ENCODE peak calls at places on chromosomes 4 and X, in seven cellular contexts. C, Q, D, S, T, H and K are unnamed samples.

GRCh38 chrX:151396042-151396826 is 772 bp upstream of the VMA21 start:
- DNase-seq in H (peak; percentile 29), Q (no peak), T (peak; percentile 16), C (peak; percentile 7), S (no peak), D (no peak), K (peak; percentile 12)

GRCh38 chr4:2125023-2125422 is 65.9 kb downstream of the NAT8L start:
- DNase-seq in D (no peak), H (no peak), T (no peak), Q (no peak), C (no peak), S (no peak), K (no peak)

GRCh38 chrX:13646154-13646549 is 6.8 kb upstream of the TCEANC start:
- DNase-seq in T (peak; percentile 39), H (peak; percentile 19), D (no peak), Q (peak; percentile 75), S (no peak), C (peak; percentile 55), K (peak; percentile 50)

GRCh38 chr4:112245383-112245782 is 13.8 kb downstream of the AP1AR start:
- DNase-seq in H (no peak), T (no peak), C (no peak), Q (peak; percentile 35), S (no peak), D (no peak), K (no peak)

GRCh38 chr4:133921280-133922195 is 280.1 kb downstream of the PABPC4L start:
- DNase-seq in Q (peak; percentile 57), D (no peak), C (no peak), H (no peak), S (no peak), T (no peak), K (no peak)

GRCh38 chr4:15400276-15400675 is 27.6 kb upstream of the C1QTNF7 start:
- DNase-seq in Q (no peak), T (no peak), S (no peak), C (no peak), H (no peak), D (no peak), K (no peak)

GRCh38 chr4:165872443-165873297 is at the start of gene TLL1:
- DNase-seq in C (peak; percentile 29), Q (peak; percentile 55), D (no peak), H (no peak), S (no peak), T (no peak), K (peak; percentile 14)

GRCh38 chr4:112951362-112951962 is 98.0 kb upstream of the ANK2 start:
- DNase-seq in T (no peak), S (no peak), D (no peak), C (no peak), Q (peak; percentile 32), H (no peak), K (no peak)

GRCh38 chr4:188822698-188823097 is 683.5 kb downstream of the TRIML1 start:
- DNase-seq in H (no peak), T (no peak), Q (no peak), D (peak; percentile 46), S (no peak), C (no peak), K (peak; percentile 2)

GRCh38 chrX:118839334-118839958 is 15.8 kb downstream of the ZCCHC12 start:
- DNase-seq in T (peak; percentile 78), Q (peak; percentile 65), H (peak; percentile 38), S (peak; percentile 55), C (peak; percentile 83), D (peak; percentile 93), K (peak; percentile 85)

GRCh38 chrX:56550667-56551066 is 12.8 kb upstream of the UBQLN2 start:
- DNase-seq in D (no peak), H (no peak), S (no peak), T (no peak), C (no peak), Q (no peak), K (no peak)

GRCh38 chrX:41538707-41539106 is 91.6 kb downstream of the NYX start:
- DNase-seq in H (no peak), T (no peak), D (no peak), Q (no peak), S (no peak), C (no peak), K (no peak)

GRCh38 chr4:56786955-56787354 is 34.5 kb downstream of the SPINK2 start:
- DNase-seq in H (no peak), Q (peak; percentile 86), S (no peak), C (peak; percentile 66), T (peak; percentile 76), D (no peak), K (no peak)

GRCh38 chr4:112348488-112349158 is 51.5 kb downstream of the ALPK1 start:
- DNase-seq in D (no peak), T (peak; percentile 84), H (no peak), S (peak; percentile 81), C (peak; percentile 84), Q (peak; percentile 82), K (peak; percentile 76)

GRCh38 chr4:13541720-13542576 is 2.4 kb downstream of the NKX3-2 start:
- DNase-seq in S (no peak), Q (no peak), C (no peak), D (peak; percentile 84), T (no peak), H (no peak), K (peak; percentile 66)

GRCh38 chr4:47668256-47668655 is 169.6 kb downstream of the CORIN start:
- DNase-seq in C (no peak), S (no peak), T (no peak), D (no peak), Q (no peak), H (no peak), K (no peak)

GRCh38 chr4:7110546-7110945 is 42.7 kb upstream of the GRPEL1 start:
- DNase-seq in T (no peak), Q (no peak), D (no peak), C (no peak), H (no peak), S (no peak), K (no peak)

GRCh38 chrX:139202742-139203410 is 327.7 kb upstream of the F9 start:
- DNase-seq in C (no peak), S (no peak), Q (no peak), D (peak; percentile 52), H (no peak), T (peak; percentile 10), K (no peak)

DNA sequence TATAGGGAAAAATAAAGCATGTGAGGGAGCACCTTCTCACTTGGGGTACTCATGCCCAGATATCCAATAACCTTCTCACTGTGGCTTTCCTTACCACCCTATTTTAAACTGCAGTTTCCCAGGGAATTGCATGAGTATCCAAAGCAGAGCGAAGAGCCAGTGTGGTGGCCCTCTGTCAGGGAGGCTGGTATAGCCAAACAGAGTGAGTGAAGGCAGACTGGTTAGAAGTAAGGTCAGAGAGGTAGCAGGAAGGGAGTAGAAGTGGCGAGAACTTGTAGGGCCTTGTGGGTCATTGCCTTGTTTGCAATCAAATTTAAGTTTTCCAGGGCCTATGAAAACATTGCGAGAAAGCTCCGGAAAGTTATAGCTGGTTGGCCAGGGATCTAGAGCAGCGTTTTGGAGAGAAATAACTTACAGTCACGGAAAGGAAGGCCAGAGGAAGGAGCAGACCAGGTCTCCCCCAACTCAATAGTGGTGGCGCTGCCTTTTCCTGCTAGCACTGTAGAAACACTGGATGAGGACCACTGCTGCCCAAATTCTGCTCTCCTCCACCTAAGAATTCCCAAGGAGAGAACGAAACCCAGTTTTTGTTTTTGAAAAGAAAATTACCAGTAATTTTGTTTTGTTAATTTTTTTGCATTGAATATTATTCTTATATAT is 77.2 kb downstream of the PDLIM5 start:
- DNase-seq in C (no peak), D (no peak), Q (no peak), H (no peak), T (no peak), S (no peak), K (no peak)
- H3K27ac ChIP-seq in C (no peak overlapping the region), D (no peak overlapping the region), Q (peak overlapping the region; percentile 77), H (no peak overlapping the region), T (peak overlapping the region; percentile 66), S (peak overlapping the region; percentile 68), K (no peak overlapping the region)

DNA sequence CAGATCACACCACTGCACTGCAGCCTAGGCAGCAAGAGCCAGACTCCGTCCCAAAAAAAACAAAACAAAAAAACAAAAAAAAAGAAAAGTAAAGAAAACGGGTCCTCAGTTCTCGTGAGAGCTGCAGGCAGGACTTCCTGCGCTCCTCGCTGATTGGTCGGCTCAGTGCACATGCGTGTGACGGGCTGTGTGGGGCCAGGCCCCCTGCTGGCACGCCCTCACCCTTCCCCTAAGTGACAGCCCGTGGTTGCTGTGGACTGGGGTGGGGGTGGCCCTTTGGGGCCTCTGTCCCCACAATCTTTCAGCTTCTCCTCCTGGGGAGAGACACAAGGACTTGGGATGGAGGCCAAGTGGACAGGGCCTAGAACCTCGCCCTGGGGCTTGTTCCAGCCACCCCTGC is at the start of gene FAM9B:
- DNase-seq in D (no peak), S (no peak), T (no peak), C (no peak), Q (no peak), H (no peak), K (no peak)
- H3K27ac ChIP-seq in D (no peak within 1 kb of the TSS), S (no peak within 1 kb of the TSS), T (no peak within 1 kb of the TSS), C (no peak within 1 kb of the TSS), Q (no peak within 1 kb of the TSS), H (no peak within 1 kb of the TSS), K (no peak within 1 kb of the TSS)

DNA sequence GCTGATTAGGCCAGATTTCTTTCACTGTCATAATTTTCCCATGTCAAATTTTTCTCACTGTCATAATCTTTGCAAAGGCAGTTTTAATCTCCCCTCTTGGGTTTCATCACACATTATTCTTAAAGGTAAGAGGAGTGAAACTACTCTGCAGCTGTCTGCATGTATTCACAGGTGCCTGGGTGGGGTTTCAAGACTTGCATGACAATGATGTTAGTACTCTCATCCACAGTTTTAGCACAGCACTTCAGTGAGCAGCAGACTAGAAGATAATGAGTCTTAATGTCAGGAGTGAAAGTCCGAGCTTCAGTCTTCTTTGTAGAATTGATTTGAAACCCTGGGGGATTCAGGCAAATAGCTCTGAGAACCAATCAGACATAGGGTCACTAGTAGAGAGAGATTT is 182.5 kb upstream of the GALNT7 start:
- DNase-seq in D (no peak), H (no peak), Q (no peak), C (no peak), S (no peak), T (no peak), K (no peak)
- H3K27ac ChIP-seq in D (no peak overlapping the region), H (no peak overlapping the region), Q (no peak overlapping the region), C (no peak overlapping the region), S (no peak overlapping the region), T (no peak overlapping the region), K (no peak overlapping the region)

GRCh38 chrX:45851434-45851991 is 650.8 kb upstream of the DIPK2B start:
- DNase-seq in D (peak; percentile 81), H (peak; percentile 27), T (no peak), Q (no peak), S (no peak), C (peak; percentile 2), K (peak; percentile 16)
- H3K27ac ChIP-seq in D (peak overlapping the region; percentile 18), H (no peak overlapping the region), T (no peak overlapping the region), Q (no peak overlapping the region), S (no peak overlapping the region), C (no peak overlapping the region), K (no peak overlapping the region)

DNA sequence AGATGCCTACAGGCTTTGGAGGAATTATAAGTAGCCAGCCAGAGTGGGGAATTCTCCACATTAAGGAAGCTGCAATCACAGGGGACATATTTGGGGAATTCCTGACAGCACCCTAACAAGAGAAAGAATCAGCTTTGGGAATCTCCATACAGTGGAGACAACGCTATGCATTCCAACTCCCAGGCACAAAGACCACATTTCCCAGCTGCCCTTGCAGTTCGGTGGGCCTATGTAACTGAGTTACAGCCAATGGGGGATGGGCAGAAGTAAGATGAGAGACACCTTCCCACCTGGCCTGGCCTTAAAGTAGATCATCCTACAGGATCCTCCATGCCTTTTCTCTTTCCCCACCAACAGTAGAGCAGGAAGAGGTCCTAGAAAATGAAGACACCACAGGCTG is 43.4 kb upstream of the CCKAR start:
- DNase-seq in C (no peak), S (no peak), D (no peak), Q (no peak), T (no peak), H (no peak), K (no peak)
- H3K27ac ChIP-seq in C (no peak overlapping the region), S (no peak overlapping the region), D (no peak overlapping the region), Q (no peak overlapping the region), T (no peak overlapping the region), H (no peak overlapping the region), K (no peak overlapping the region)